ENCODE peak calls at places on chromosomes 12 and 14, in five cellular contexts. M, U, O, W and E are unnamed samples. For H3K4me1, the result is how much of the 10 kb centered on the place peaks cover.

GRCh38 chr14:43411841-43412240 is 1095.2 kb downstream of the FSCB start:
- DNase-seq in M (no peak), U (no peak), O (no peak), W (no peak), E (no peak)

GRCh38 chr12:106195638-106196037 is 52.2 kb downstream of the CKAP4 start:
- DNase-seq in M (no peak), U (no peak), O (peak), W (peak), E (no peak)

GRCh38 chr14:35909675-35910074 is 83.5 kb downstream of the BRMS1L start:
- DNase-seq in M (no peak), U (no peak), O (no peak), W (peak), E (no peak)

GRCh38 chr12:981176-981828 is 9.7 kb upstream of the ERC1 start:
- DNase-seq in M (no peak), U (peak), O (no peak), W (no peak), E (peak)

GRCh38 chr12:645563-646071 is 17.6 kb downstream of the NINJ2 start:
- DNase-seq in M (no peak), U (peak), O (peak), W (no peak), E (no peak)

GRCh38 chr12:87074801-87075200 is 818.6 kb upstream of the MGAT4C start:
- DNase-seq in M (no peak), U (peak), O (no peak), W (no peak), E (no peak)

GRCh38 chr14:75531256-75531655 is 9.0 kb downstream of the BATF start:
- DNase-seq in M (no peak), U (no peak), O (peak), W (no peak), E (no peak)

GRCh38 chr12:5904969-5905368 is 40.1 kb downstream of the ANO2 start:
- DNase-seq in M (no peak), U (no peak), O (no peak), W (no peak), E (no peak)

GRCh38 chr14:96274122-96274910 is 18.3 kb downstream of the BDKRB1 start:
- DNase-seq in M (no peak), U (no peak), O (peak), W (no peak), E (no peak)

GRCh38 chr14:67428501-67429031 is 16.6 kb upstream of the PLEK2 start:
- DNase-seq in M (no peak), U (peak), O (no peak), W (peak), E (no peak)

GRCh38 chr12:7937867-7938506 is 2.0 kb upstream of the SLC2A3 start:
- DNase-seq in M (no peak), U (no peak), O (no peak), W (no peak), E (no peak)

GRCh38 chr12:110335481-110336045 is 54.5 kb downstream of the ATP2A2 start:
- DNase-seq in M (no peak), U (no peak), O (no peak), W (no peak), E (no peak)

GRCh38 chr14:35161231-35161630 is 38.9 kb downstream of the PRORP start:
- DNase-seq in M (no peak), U (no peak), O (no peak), W (no peak), E (no peak)

GRCh38 chr12:1919284-1919683 is 832 bp upstream of the CACNA2D4 start:
- DNase-seq in M (no peak), U (no peak), O (no peak), W (no peak), E (no peak)

GRCh38 chr14:90616313-90616712 is 199.9 kb downstream of the TTC7B start:
- DNase-seq in M (no peak), U (no peak), O (no peak), W (no peak), E (no peak)

GRCh38 chr14:67940894-67941455 is 121.4 kb downstream of the RAD51B start:
- DNase-seq in M (no peak), U (peak), O (no peak), W (no peak), E (no peak)

GRCh38 chr12:121295123-121295745 is 1.3 kb downstream of the CAMKK2 start:
- DNase-seq in M (no peak), U (peak), O (no peak), W (no peak), E (no peak)

GRCh38 chr14:30906752-30907658 is 32.6 kb downstream of the COCH start:
- DNase-seq in M (no peak), U (peak), O (no peak), W (no peak), E (no peak)

GRCh38 chr12:124518051-124518932 is 49.1 kb downstream of the NCOR2 start:
- DNase-seq in M (no peak), U (peak), O (peak), W (peak), E (no peak)

GRCh38 chr14:101173698-101174521 is 270.4 kb upstream of the RTL1 start:
- DNase-seq in M (no peak), U (no peak), O (no peak), W (no peak), E (no peak)

GRCh38 chr12:24840046-24840800 is 108.7 kb downstream of the BCAT1 start:
- DNase-seq in M (no peak), U (no peak), O (no peak), W (no peak), E (no peak)

GRCh38 chr12:1836241-1836803 is 16.0 kb downstream of the LRTM2 start:
- DNase-seq in M (no peak), U (no peak), O (no peak), W (no peak), E (no peak)

DNA sequence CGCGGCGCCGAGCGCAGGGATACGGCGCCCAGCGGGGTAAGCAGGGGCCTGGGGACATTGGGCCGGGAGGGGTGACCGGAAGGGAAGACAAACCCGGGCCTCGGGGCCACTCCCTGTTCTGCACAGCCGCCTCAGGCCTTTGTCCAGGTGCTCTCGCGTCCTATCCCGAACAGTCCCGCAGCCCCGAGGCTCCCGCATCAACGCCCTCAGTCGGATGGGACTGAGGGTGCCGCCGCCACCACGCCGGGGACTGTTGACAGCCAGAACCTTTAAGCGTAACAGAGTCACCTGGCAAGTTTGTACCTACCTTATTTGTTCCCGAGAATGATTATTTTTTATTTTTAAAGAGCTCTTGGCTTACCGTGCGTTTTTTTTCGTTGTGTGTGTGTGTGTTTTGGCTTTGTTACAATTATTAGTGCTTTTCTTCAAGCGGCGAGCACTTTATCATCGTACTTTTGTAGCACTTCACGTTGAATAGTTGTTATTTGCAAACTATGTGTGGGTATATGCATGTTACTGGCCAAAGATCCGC is 395 bp downstream of the COA8 start:
- DNase-seq in M (no peak), U (peak), O (no peak), W (peak), E (no peak)
- H3K4me1 ChIP-seq in M (under half), U (under half), O (under half), W (under half), E (under half)

GRCh38 chr14:103621860-103622259 is 7.2 kb upstream of the KLC1 start:
- DNase-seq in M (no peak), U (no peak), O (no peak), W (no peak), E (no peak)
- H3K4me1 ChIP-seq in M (under half), U (under half), O (under half), W (under half), E (under half)

GRCh38 chr12:52149651-52150241 is 42.1 kb downstream of the KRT80 start:
- DNase-seq in M (no peak), U (no peak), O (no peak), W (no peak), E (no peak)

GRCh38 chr12:52151153-52151858 is 40.5 kb downstream of the KRT80 start:
- DNase-seq in M (no peak), U (no peak), O (no peak), W (no peak), E (no peak)

GRCh38 chr12:52149182-52149641 is 42.6 kb downstream of the KRT80 start:
- DNase-seq in M (no peak), U (no peak), O (no peak), W (peak), E (no peak)

GRCh38 chr12:52152905-52153317 is 38.9 kb downstream of the KRT80 start:
- DNase-seq in M (no peak), U (no peak), O (no peak), W (no peak), E (no peak)

DNA sequence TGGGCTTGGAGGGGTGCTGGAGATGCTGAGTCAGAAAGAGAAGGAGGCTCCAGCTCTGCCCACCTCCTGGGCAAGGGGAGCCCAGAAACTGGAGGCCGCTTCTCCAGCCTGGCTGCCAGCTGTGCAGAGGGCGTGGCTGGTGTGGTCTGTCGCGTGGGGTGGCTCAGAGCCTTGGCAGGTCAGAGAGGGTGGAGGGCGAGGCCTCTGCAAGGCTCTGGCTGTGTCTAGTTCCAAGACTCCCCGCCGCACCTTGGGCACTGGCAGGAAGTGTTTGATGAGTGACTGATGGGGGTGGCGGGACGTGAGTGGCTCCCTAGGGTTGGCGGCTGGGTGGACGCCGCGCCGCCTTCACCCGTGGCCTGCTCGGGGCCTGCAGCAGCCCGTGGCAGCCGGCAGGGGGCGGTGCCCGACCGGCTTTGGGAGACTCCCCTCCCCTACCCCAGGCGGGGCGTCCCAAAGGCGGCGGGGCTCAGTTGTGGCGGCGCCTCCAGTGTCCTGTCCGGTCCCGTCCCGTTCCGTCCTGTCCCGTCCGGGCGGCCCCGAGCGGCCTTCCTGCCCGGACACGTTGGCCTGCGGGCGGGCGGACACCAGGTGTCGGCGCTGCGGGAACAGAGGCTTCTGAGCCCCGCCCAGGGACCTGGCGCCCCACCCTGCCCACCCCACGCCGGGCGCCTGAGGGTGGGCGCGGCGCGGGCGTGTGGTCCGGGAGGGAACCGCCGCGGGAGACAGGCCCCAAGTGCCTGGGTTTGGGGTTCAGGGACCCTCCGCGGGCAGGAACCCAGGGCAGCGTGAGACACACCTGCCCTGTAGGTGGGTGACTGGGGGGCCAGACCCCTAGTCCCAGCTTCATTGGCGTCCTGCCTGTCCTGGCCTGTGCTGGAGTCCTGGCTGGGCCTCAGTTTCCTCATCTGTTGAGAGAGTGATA is 39.7 kb downstream of the KRT80 start:
- DNase-seq in M (peak), U (peak), O (peak), W (peak), E (peak)
- H3K4me1 ChIP-seq in M (under half), U (half or more), O (under half), W (under half), E (under half)

DNA sequence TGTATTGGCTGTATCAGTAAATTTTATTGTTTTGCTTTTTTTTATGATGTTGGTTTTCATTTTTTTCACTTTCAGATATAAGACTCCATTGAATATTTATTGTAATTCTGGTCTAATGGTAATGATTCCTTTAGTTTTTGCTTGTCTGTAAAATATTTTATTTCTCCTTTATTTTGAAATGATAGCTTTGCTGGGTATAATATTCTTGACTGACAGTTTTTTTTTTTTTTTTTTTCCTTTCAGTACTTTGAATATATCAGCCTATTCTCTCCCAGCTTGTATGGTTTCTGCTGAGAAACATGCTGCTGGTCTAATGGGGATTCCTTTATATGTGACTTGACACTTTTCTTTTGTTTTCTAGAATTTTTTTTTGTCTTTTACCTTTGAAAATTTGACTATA is 195.1 kb upstream of the SLC38A2 start:
- DNase-seq in M (no peak), U (no peak), O (no peak), W (no peak), E (no peak)
- H3K4me1 ChIP-seq in M (under half), U (under half), O (under half), W (under half), E (under half)

GRCh38 chr12:53097564-53098353 is at the start of gene IGFBP6:
- DNase-seq in M (peak), U (peak), O (peak), W (peak), E (peak)

GRCh38 chr12:53098982-53099651 is 1.6 kb downstream of the IGFBP6 start:
- DNase-seq in M (peak), U (peak), O (peak), W (peak), E (peak)

GRCh38 chr12:53097207-53097563 is 282 bp upstream of the IGFBP6 start:
- DNase-seq in M (no peak), U (no peak), O (no peak), W (no peak), E (no peak)

GRCh38 chr12:53096761-53097160 is 706 bp upstream of the IGFBP6 start:
- DNase-seq in M (no peak), U (no peak), O (no peak), W (no peak), E (no peak)

DNA sequence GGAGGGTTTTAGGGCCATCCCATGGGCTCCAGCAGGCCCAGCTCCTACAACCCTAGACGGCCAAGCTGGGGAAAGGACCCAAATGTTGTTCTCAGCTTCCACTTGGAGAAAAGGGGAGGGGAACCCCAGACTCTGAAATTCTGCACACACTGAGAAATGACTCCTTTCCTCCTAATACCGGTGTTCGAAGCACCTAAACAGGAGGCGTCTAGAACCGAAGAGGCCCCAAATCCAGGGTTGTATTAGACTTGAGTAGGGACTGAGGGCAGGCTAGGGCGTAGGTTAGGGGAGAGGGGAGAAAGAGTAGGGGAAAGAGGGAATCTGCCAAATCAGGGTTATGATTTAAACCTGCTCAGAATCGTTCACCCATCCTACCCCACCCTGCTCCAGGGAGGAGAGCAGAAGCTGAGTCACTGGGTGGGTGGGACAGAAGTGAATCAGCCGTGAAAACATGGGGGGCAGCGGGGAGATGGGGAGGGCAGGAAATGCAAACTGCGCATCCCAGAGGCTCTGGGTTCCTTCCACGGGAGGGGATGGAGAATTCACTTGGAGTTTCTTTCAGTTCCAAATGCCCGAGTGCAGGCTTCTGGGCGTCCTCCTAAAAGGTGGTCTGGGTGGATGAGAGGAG is 1.0 kb downstream of the IGFBP6 start:
- DNase-seq in M (no peak), U (peak), O (peak), W (peak), E (no peak)
- H3K4me1 ChIP-seq in M (under half), U (under half), O (under half), W (under half), E (under half)

GRCh38 chr12:65949986-65950385 is 125.7 kb downstream of the HMGA2 start:
- DNase-seq in M (no peak), U (no peak), O (no peak), W (no peak), E (no peak)

GRCh38 chr12:65949009-65949623 is 124.8 kb downstream of the HMGA2 start:
- DNase-seq in M (no peak), U (no peak), O (no peak), W (no peak), E (no peak)

GRCh38 chr12:65946419-65946818 is 122.1 kb downstream of the HMGA2 start:
- DNase-seq in M (no peak), U (no peak), O (no peak), W (no peak), E (no peak)

GRCh38 chr12:65946821-65947220 is 122.5 kb downstream of the HMGA2 start:
- DNase-seq in M (no peak), U (no peak), O (no peak), W (no peak), E (no peak)

DNA sequence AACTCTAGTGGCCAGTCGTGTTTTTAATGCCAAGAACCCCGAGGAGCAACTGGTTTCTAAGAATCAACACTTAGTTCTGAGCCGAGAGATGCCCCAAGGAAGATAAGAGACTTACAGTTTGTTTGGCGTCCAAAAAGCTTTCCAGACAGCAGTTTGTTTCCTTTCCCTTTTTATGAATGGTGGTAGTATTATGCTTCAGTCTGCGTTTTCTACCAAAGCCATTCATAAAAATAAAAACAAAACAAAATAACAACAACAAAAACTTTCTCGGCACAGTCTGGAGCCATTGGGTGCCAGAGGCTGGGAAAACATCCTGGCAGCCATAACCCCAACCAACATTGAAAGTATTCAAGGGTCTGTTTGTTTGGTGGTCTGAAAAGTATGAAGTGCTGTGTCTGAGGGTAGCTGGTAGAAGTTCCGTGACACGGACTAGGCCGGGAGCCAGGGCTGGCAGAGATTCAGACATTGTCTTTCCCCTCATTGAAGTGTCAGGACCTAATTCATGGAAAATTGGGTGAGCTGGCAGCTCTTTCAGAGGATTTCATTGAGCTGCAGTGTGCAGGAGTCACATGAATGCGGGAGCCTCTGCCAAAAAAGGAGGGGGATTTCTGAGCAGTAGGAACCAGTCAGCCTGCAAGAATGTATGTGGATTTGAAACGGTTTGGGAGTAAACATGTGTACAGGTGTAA is 124.2 kb downstream of the HMGA2 start:
- DNase-seq in M (no peak), U (peak), O (peak), W (peak), E (no peak)
- H3K4me1 ChIP-seq in M (under half), U (half or more), O (under half), W (under half), E (under half)

GRCh38 chr12:123113038-123113437 is 37.9 kb downstream of the PITPNM2 start:
- DNase-seq in M (no peak), U (no peak), O (no peak), W (no peak), E (no peak)
- H3K4me1 ChIP-seq in M (under half), U (under half), O (under half), W (under half), E (half or more)

DNA sequence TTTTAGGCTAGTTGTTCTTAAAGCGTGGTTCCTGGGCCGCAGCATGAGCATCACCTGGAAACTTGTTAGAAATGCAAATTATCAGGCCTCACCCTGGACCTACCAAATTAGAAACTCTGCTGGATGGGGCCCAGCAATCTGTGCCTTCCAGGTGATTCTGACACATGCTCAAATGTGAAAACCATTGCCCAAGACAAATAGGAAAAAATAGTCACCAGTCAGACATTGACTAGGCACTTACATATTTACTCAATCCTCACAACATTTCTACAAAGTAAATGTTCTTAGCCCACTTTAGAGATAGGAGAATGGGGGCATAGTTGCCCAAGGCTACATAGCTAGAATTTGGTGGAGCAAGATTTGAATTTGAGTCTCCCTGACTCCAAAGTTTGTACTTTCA is 3.3 kb downstream of the CELA1 start:
- DNase-seq in M (no peak), U (no peak), O (no peak), W (no peak), E (no peak)
- H3K4me1 ChIP-seq in M (under half), U (under half), O (under half), W (under half), E (under half)

GRCh38 chr14:22390195-22390594 is 198.8 kb downstream of the DAD1 start:
- DNase-seq in M (no peak), U (peak), O (no peak), W (no peak), E (no peak)
- H3K4me1 ChIP-seq in M (under half), U (half or more), O (under half), W (under half), E (under half)